ENCODE peak calls at places on chromosomes 7 and 10, in four cellular contexts. M is transverse colon, R is A549, Q is SK-N-SH. G is an unnamed sample. For H3K9me3, the result is how much of the 10 kb centered on the place peaks cover.

GRCh38 chr10:95374597-95375209 is 83.9 kb upstream of the PDLIM1 start:
- DNase-seq in M (peak), R (peak), Q (peak), G (peak)

GRCh38 chr10:66627156-66627555 is 298.7 kb upstream of the LRRTM3 start:
- DNase-seq in M (no peak), R (peak), Q (peak), G (no peak)

GRCh38 chr7:7861211-7861633 is 107.4 kb upstream of the GLCCI1 start:
- DNase-seq in M (no peak), R (peak), Q (no peak), G (peak)

GRCh38 chr10:112658900-112659328 is 211.9 kb downstream of the VTI1A start:
- DNase-seq in M (no peak), R (peak), Q (no peak), G (no peak)

GRCh38 chr7:129796186-129796775 is 156.5 kb downstream of the UBE2H start:
- DNase-seq in M (no peak), R (no peak), Q (no peak), G (no peak)

GRCh38 chr10:32412499-32412853 is 33.5 kb upstream of the CCDC7 start:
- DNase-seq in M (no peak), R (no peak), Q (no peak), G (no peak)

GRCh38 chr7:126718419-126718818 is 534.3 kb downstream of the GRM8 start:
- DNase-seq in M (no peak), R (no peak), Q (no peak), G (no peak)

GRCh38 chr10:73873843-73874215 is 526 bp downstream of the CAMK2G start:
- DNase-seq in M (no peak), R (no peak), Q (peak), G (no peak)

GRCh38 chr7:26198133-26198780 is 2.3 kb downstream of the HNRNPA2B1 start:
- DNase-seq in M (no peak), R (no peak), Q (no peak), G (no peak)

GRCh38 chr7:91267558-91267955 is 3.3 kb downstream of the FZD1 start:
- DNase-seq in M (no peak), R (no peak), Q (no peak), G (no peak)

GRCh38 chr10:17001961-17002749 is 127.5 kb downstream of the CUBN start:
- DNase-seq in M (peak), R (no peak), Q (no peak), G (no peak)

GRCh38 chr10:113228570-113228969 is 278.5 kb downstream of the TCF7L2 start:
- DNase-seq in M (no peak), R (no peak), Q (no peak), G (no peak)

DNA sequence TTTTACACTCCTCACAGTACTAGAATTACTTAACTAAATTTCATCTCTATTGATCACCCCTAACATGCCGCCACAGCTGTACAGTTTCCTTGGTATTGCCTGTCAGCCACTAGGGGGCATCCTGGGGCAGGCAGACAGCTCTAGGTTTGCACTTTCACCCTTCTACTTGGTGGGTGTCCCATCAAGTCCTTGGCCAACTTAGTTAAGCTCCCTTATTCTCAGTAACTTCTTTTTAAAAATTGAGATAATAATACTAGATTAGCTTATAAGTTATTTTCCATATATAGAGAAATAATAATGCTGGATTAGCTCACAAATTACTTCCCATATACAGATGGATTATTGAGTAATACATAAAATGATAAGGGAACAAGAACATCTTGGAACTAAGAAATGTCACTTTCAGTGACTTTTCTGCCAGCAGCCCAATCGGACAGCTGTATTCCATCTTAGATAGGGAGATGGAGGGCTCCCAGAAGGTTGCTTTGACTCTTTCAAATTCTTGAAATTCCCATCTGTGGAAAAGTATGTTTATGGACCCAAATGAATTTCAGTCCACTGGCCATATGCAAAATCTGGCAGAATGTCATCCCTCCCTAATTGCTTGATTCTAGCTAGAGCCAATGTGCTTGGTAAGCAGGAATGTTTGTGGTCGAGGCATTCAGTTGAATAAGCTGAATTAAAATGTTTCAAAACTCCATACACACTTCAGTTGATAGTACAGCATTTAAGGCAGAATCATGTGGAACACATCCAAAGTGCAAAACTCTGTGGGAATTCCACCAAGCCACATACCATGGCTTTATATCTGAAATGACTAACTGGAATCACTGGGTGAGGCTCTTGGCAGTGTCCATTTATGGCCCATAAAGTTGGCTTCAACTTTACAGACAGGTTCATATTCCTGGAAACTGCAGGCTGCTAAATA is 309.7 kb downstream of the CSTF2T start:
- DNase-seq in M (peak), R (no peak), Q (peak), G (no peak)
- H3K27ac ChIP-seq in M (peak), R (no peak), Q (peak), G (no peak)

GRCh38 chr10:114289096-114289436 is 50.0 kb downstream of the VWA2 start:
- DNase-seq in M (no peak), R (no peak), Q (no peak), G (no peak)

GRCh38 chr10:114286971-114287370 is 47.9 kb downstream of the VWA2 start:
- DNase-seq in M (no peak), R (no peak), Q (no peak), G (no peak)

GRCh38 chr10:114291076-114291475 is 52.0 kb downstream of the VWA2 start:
- DNase-seq in M (no peak), R (no peak), Q (no peak), G (no peak)

GRCh38 chr10:114290038-114290437 is 51.0 kb downstream of the VWA2 start:
- DNase-seq in M (no peak), R (no peak), Q (no peak), G (no peak)

DNA sequence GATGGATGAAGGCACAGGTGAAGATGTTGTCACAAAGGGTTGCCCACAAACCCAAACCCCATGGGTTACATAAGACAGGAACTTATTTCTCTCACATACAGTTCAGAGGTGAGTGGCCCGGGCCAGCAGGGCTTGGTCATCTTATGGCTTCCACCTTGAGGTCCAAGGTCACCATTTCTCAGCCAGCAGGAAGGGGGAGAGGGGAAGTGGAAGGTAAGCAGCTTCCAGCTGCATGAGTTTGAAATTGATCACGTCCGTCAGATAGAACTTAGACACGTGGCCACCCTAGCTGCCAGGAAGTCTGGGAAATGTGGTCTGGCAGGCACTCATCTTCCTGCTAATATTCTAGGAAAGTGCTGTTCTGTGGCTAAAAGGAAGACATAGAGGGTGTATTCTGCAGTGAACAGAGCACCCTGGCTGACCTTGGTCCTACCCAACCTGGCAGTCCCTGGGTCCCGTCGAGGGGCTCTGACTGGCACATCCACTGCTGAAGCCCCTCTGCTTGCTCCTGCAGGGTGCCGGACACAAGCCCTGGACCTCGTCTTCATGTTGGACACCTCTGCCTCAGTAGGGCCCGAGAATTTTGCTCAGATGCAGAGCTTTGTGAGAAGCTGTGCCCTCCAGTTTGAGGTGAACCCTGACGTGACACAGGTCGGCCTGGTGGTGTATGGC is 49.5 kb downstream of the VWA2 start:
- DNase-seq in M (no peak), R (no peak), Q (no peak), G (no peak)
- TF ChIP-seq EP300 in M (no peak), R (no peak), Q (no peak), G (no peak)

GRCh38 chr7:3021825-3022224 is 21.8 kb downstream of the CARD11 start:
- DNase-seq in M (no peak), R (no peak), Q (no peak), G (no peak)

GRCh38 chr7:3019801-3020200 is 23.9 kb downstream of the CARD11 start:
- DNase-seq in M (no peak), R (no peak), Q (no peak), G (no peak)

GRCh38 chr7:3025616-3026015 is 18.1 kb downstream of the CARD11 start:
- DNase-seq in M (no peak), R (no peak), Q (no peak), G (no peak)

DNA sequence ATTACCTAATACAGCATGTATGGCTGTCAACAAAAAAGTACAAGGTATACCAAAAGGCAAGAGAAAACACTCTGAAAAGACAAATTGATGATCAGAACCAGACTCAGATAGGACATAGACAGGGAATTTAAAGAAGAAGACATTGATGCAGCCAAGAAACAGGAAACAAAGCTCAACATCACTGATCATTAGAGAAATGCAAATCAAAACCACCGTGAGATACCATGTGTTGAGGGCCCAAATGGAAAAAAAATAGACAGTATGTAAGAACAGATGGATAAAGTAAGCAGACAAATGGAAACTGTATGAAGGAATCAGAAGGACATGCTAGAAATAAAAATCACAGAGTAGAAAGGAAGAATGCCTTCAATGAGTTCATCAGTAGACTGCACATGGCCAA is 23.3 kb downstream of the CARD11 start:
- DNase-seq in M (no peak), R (no peak), Q (no peak), G (no peak)
- H3K9me3 ChIP-seq in M (under half), R (under half), Q (under half), G (under half)

GRCh38 chr7:31855530-31855929 is 168.5 kb downstream of the PPP1R17 start:
- DNase-seq in M (no peak), R (no peak), Q (no peak), G (no peak)

GRCh38 chr7:31850601-31851000 is 163.6 kb downstream of the PPP1R17 start:
- DNase-seq in M (no peak), R (no peak), Q (no peak), G (no peak)

GRCh38 chr7:31853380-31853779 is 166.4 kb downstream of the PPP1R17 start:
- DNase-seq in M (no peak), R (no peak), Q (no peak), G (no peak)

GRCh38 chr7:31852438-31852837 is 165.4 kb downstream of the PPP1R17 start:
- DNase-seq in M (no peak), R (no peak), Q (no peak), G (no peak)

GRCh38 chr7:31850066-31850465 is 163.1 kb downstream of the PPP1R17 start:
- DNase-seq in M (no peak), R (no peak), Q (no peak), G (no peak)
- H3K27ac ChIP-seq in M (no peak), R (no peak), Q (no peak), G (no peak)

GRCh38 chr7:81492240-81492639 is 277.6 kb downstream of the HGF start:
- DNase-seq in M (no peak), R (no peak), Q (no peak), G (no peak)
- TF ChIP-seq EP300 in M (no peak), R (no peak), Q (no peak), G (no peak)

GRCh38 chr7:159192013-159192412 is 47.3 kb upstream of the VIPR2 start:
- DNase-seq in M (no peak), R (no peak), Q (no peak), G (no peak)
- H3K9me3 ChIP-seq in M (under half), R (under half), Q (under half), G (under half)

GRCh38 chr7:11833431-11833830 is 1.4 kb upstream of the THSD7A start:
- DNase-seq in M (no peak), R (no peak), Q (peak), G (no peak)

GRCh38 chr7:11831383-11831726 is 643 bp downstream of the THSD7A start:
- DNase-seq in M (no peak), R (no peak), Q (no peak), G (no peak)

GRCh38 chr7:11830004-11830403 is 2.0 kb downstream of the THSD7A start:
- DNase-seq in M (no peak), R (no peak), Q (no peak), G (no peak)

GRCh38 chr7:11830582-11831382 is 1.2 kb downstream of the THSD7A start:
- DNase-seq in M (no peak), R (no peak), Q (peak), G (no peak)

DNA sequence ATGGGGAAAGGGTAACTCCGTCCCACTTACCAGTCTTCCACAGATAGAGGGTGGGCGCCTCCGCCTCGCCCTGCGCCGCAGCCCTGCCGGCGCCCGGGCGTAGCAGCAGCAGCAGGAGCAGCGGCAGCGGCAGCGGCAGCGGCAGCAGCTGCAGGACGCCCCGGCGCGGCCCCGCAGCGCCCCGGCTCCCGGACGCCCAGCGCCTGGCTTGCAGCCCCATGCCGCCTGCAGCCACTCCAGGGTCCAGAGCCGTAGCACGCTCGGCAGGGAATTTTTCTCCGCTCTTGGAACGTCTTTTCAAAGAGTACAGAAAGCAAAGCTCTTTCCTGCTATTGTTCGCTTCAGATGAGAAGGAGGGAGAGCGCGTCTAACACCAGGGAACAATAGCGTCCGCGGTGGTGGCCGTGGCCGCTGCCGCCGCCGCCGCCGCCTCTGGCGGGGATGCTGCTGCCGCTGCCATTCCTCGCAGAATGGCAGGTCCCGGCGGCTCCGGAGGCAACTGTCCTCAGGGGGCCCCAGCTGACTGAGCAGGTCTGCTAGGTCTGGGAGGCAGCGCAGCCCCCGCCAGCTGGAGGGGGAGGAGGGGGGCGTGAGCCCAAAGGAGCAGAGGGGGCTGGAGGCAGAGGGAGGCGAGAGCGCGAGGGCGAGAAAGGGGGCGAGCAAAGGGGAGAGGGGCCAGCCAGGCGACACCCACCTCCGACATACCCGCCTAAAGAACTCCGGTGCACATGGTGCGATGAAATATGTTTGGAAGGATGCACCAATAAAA is at the start of gene THSD7A:
- DNase-seq in M (peak), R (peak), Q (peak), G (peak)
- H3K27ac ChIP-seq in M (peak), R (peak), Q (peak), G (peak)

GRCh38 chr10:6402960-6403359 is 177.1 kb downstream of the PRKCQ start:
- DNase-seq in M (no peak), R (no peak), Q (no peak), G (no peak)

GRCh38 chr10:6400331-6400730 is 179.7 kb downstream of the PRKCQ start:
- DNase-seq in M (no peak), R (no peak), Q (no peak), G (peak)

GRCh38 chr10:6402349-6402709 is 177.7 kb downstream of the PRKCQ start:
- DNase-seq in M (no peak), R (no peak), Q (no peak), G (no peak)

GRCh38 chr10:6401066-6401465 is 179.0 kb downstream of the PRKCQ start:
- DNase-seq in M (no peak), R (no peak), Q (no peak), G (no peak)

GRCh38 chr10:6401562-6402348 is 178.3 kb downstream of the PRKCQ start:
- DNase-seq in M (peak), R (peak), Q (peak), G (no peak)
- TF ChIP-seq EP300 in M (no peak), R (peak), Q (no peak), G (no peak)

GRCh38 chr7:71710442-71710841 is 578.5 kb downstream of the GALNT17 start:
- DNase-seq in M (no peak), R (no peak), Q (no peak), G (no peak)

GRCh38 chr7:71716741-71717140 is 584.8 kb downstream of the GALNT17 start:
- DNase-seq in M (no peak), R (no peak), Q (no peak), G (no peak)

GRCh38 chr7:71708710-71709109 is 576.8 kb downstream of the GALNT17 start:
- DNase-seq in M (no peak), R (no peak), Q (no peak), G (no peak)

GRCh38 chr7:71707041-71707440 is 575.1 kb downstream of the GALNT17 start:
- DNase-seq in M (no peak), R (no peak), Q (no peak), G (no peak)

GRCh38 chr7:71712653-71713180 is 580.8 kb downstream of the GALNT17 start:
- DNase-seq in M (no peak), R (no peak), Q (no peak), G (no peak)
- H3K9me3 ChIP-seq in M (under half), R (under half), Q (under half), G (under half)

G was measured in upper lobe of left lung.